ENCODE peak calls at places on chromosomes 5 and 9, in eight cellular contexts. C is OCI-LY7, W is A549, A is hepatocyte, X is endothelial cell of umbilical vein, Q is IMR-90, Y is H9, I is PC-3. M is an unnamed sample.

GRCh38 chr5:180155331-180155881 is 53.6 kb downstream of the RASGEF1C start:
- DNase-seq in Y (no peak), W (no peak), X (no peak), C (no peak), Q (no peak), I (no peak), A (peak), M (peak)

GRCh38 chr5:180637962-180638680 is 11.3 kb downstream of the FLT4 start:
- DNase-seq in Y (no peak), Q (no peak), A (no peak), W (no peak), C (no peak), I (no peak), X (no peak), M (no peak)

GRCh38 chr9:98010450-98010849 is 27.3 kb downstream of the ANP32B start:
- DNase-seq in W (no peak), X (peak), Q (peak), A (peak), I (peak), Y (peak), C (peak), M (peak)

GRCh38 chr5:180494510-180495181 is 467 bp downstream of the CNOT6 start:
- DNase-seq in W (peak), I (no peak), A (peak), Y (peak), C (peak), Q (no peak), X (peak), M (peak)

GRCh38 chr9:134192951-134193731 is 28.8 kb upstream of the RNU6ATAC start:
- DNase-seq in Y (no peak), W (no peak), Q (no peak), A (no peak), I (no peak), X (no peak), C (no peak), M (no peak)

GRCh38 chr9:89766981-89767380 is 162.2 kb downstream of the GADD45G start:
- DNase-seq in C (no peak), A (no peak), Y (no peak), W (no peak), I (no peak), Q (no peak), X (no peak), M (no peak)

GRCh38 chr5:142685418-142686209 is at the start of gene FGF1:
- DNase-seq in A (no peak), X (no peak), I (no peak), Y (no peak), W (no peak), Q (no peak), C (no peak), M (no peak)

GRCh38 chr5:110768138-110768845 is 29.5 kb downstream of the SLC25A46 start:
- DNase-seq in C (no peak), W (no peak), I (no peak), Y (no peak), A (no peak), X (no peak), Q (peak), M (no peak)

GRCh38 chr9:123544007-123544827 is 188.2 kb downstream of the CRB2 start:
- DNase-seq in A (peak), C (peak), X (peak), W (peak), Q (peak), Y (no peak), I (peak), M (peak)

GRCh38 chr9:37892063-37892462 is 11.9 kb downstream of the SLC25A51 start:
- DNase-seq in I (no peak), W (no peak), Y (no peak), A (no peak), Q (no peak), C (no peak), X (no peak), M (no peak)

GRCh38 chr9:111627260-111627963 is 3.7 kb upstream of the DNAJC25 start:
- DNase-seq in I (no peak), A (peak), Q (no peak), X (no peak), W (no peak), Y (no peak), C (no peak), M (no peak)

GRCh38 chr5:9239071-9239470 is 306.8 kb downstream of the SEMA5A start:
- DNase-seq in I (peak), W (no peak), Q (peak), C (no peak), X (no peak), A (no peak), Y (no peak), M (no peak)

GRCh38 chr5:160023883-160024635 is 15.1 kb downstream of the TTC1 start:
- DNase-seq in W (no peak), X (no peak), Y (no peak), A (no peak), C (no peak), Q (no peak), I (no peak), M (no peak)

GRCh38 chr5:171390883-171391677 is 3.4 kb downstream of the NPM1 start:
- DNase-seq in I (no peak), C (no peak), A (no peak), W (no peak), X (no peak), Q (no peak), Y (no peak), M (peak)

DNA sequence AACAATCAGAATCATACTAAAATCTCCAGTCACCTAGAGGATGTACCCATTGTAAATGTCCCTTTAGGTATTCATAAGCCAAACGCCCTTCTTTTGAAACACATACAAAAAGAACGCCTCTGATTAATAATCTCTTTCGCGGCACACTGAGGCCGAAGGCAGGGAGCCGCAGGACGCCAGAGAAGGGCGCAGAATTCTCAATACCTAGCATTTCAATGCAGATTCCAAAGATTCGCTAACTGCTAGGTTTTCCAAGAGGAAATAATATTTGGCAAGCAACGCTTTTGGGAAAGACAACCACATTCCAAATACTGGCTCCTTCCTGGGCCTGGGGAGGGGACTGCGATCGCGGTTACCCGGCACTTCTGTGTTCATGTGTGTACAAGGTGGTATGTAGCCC is 203.3 kb downstream of the MEF2C start:
- DNase-seq in C (no peak), A (no peak), Q (no peak), I (no peak), X (no peak), Y (no peak), W (no peak), M (no peak)
- H3K4me2 ChIP-seq in C (no peak), A (peak), Q (no peak), I (no peak), X (no peak), Y (peak), W (peak), M (no peak)

GRCh38 chr5:78533356-78533755 is 115.2 kb downstream of the LHFPL2 start:
- DNase-seq in W (peak), X (peak), A (peak), Y (no peak), C (peak), I (peak), Q (peak), M (peak)

GRCh38 chr5:78527925-78528324 is 120.6 kb downstream of the LHFPL2 start:
- DNase-seq in Y (no peak), A (no peak), Q (no peak), X (peak), W (no peak), I (no peak), C (no peak), M (no peak)

GRCh38 chr5:78534148-78535009 is 114.2 kb downstream of the LHFPL2 start:
- DNase-seq in X (no peak), W (no peak), A (no peak), I (no peak), Y (no peak), C (no peak), Q (peak), M (no peak)

GRCh38 chr5:78527054-78527884 is 121.3 kb downstream of the LHFPL2 start:
- DNase-seq in A (peak), W (peak), Y (peak), X (peak), Q (peak), C (no peak), I (peak), M (no peak)

GRCh38 chr5:78530342-78531096 is 118.1 kb downstream of the LHFPL2 start:
- DNase-seq in A (peak), I (peak), W (peak), X (peak), Q (peak), C (no peak), Y (no peak), M (no peak)
- H3K4me2 ChIP-seq in A (no peak), I (no peak), W (peak), X (peak), Q (no peak), C (no peak), Y (no peak), M (no peak)

DNA sequence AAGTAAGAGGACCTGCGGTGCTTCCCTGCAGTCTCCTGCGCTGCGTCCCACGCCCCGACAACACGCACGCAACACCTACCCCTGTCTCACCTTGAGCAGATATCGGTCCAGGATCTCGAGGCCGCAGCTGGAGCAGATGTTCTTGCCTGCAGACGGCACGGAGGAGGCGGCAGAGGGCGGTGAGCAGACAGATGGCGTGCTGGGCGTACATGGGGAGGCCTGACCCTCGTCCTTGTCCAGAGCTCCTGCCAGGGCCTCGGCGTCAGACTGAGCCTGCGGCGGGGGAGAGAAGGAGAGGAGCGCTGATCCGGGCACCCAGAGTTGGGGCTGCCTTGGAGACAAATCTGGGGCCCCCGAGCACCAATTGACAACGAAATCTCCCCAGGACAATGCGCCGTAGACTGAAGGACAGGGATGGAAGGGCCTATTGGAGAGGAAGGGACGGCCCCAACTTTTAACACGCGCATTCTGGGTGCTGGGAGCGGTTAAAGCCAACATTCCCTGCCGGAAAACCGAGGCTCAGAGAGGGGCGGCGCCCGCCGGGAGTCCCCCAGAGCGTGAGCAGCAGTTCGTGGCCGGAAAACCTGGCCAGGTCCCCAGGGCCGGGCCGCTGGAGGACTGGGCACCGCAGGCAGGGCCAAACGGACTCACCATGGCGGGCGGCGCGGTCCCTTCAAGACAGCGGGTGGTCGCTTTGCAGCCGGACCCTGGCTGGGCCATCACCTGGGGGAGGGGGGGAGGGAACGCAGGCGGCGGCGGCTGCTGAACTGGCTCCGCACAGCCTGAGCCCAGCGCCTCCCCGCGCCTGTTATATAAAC is 1.8 kb downstream of the LHX6 start:
- DNase-seq in W (no peak), Y (peak), A (no peak), C (no peak), Q (no peak), I (no peak), X (peak), M (no peak)
- H3K4me2 ChIP-seq in W (peak), Y (peak), A (peak), C (no peak), Q (no peak), I (peak), X (no peak), M (no peak)

DNA sequence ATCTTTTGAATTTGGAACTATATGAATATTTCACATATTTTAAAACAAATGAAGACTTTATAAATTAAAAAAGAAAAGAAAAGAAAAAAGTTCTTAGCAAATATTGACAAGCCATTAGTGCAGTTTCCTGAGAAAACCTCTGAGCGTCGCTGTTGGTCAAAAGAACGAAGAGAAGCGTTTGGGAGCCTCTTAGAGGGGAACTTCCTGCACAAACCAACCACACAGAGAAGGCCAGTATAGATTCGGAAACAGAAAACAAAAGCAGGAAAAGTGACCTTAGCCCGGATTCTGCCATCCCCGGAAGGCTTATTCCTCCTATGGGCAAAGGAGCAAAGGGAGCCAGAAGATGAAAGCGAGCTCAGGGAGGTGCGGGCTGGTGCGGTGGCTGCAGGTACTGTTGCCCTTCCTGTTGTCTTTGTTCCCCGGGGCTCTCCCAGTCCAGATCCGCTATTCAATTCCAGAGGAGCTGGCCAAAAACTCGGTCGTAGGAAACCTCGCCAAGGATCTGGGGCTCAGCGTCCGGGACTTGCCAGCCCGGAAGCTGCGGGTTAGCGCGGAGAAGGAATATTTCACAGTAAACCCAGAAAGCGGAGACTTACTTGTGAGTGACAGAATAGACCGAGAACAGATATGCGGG is at the start of gene PCDHGB2:
- DNase-seq in Y (peak), C (peak), A (no peak), Q (peak), W (no peak), X (peak), I (peak), M (peak)
- H3K4me2 ChIP-seq in Y (no peak), C (peak), A (no peak), Q (peak), W (no peak), X (no peak), I (peak), M (peak)

DNA sequence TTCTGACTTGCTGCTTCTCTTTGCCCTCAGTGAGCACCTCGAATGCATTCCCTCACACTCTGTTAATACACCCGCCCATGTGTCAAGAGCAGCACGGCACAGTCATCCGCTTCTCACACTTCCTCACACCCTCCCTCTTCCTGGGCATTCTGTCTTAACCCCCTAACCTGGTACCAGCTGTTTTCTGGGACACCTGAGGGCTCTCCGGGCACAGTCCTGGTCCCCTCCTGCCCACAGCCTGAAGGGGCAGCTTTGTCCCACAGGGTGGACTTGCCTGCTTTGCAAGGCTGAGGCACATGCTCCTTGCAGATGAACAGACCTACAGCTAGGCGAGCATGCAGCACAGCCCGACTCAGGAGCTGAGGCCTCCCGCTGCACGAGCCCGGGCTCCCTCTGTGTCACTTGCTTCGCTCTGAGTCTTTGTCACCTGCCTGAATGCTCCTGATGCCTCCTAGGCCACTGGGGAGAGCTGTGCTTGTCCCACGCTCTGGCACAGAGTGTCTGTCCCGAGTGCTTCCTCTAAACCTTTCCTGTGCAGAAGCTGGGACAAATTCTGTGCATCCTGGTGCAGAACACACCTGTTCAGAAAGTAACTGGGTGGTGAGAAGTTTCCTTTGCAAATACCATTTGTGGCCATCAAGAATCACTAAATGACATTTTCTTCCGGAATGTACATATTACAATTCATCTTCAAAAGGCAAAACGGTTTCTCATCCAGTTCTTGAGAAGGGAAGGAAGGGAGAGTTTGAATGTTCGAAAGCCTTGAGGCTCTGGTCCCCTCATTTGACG is 47.8 kb downstream of the AHRR start:
- DNase-seq in X (no peak), W (no peak), I (no peak), Q (peak), C (peak), Y (peak), A (no peak), M (no peak)
- H3K4me2 ChIP-seq in X (no peak), W (no peak), I (no peak), Q (peak), C (peak), Y (no peak), A (no peak), M (peak)

GRCh38 chr9:93579711-93580516 is 3.5 kb downstream of the PHF2 start:
- DNase-seq in Y (no peak), C (no peak), X (no peak), I (no peak), Q (no peak), A (no peak), W (no peak), M (no peak)

GRCh38 chr9:93580654-93581380 is 4.4 kb downstream of the PHF2 start:
- DNase-seq in Y (no peak), Q (no peak), X (no peak), W (no peak), C (no peak), I (no peak), A (no peak), M (no peak)

GRCh38 chr9:93582115-93582514 is 5.7 kb downstream of the PHF2 start:
- DNase-seq in X (no peak), Q (no peak), A (peak), Y (peak), W (no peak), C (no peak), I (no peak), M (no peak)

GRCh38 chr9:93585259-93585658 is 8.9 kb downstream of the PHF2 start:
- DNase-seq in C (no peak), X (no peak), A (no peak), I (no peak), Y (no peak), Q (no peak), W (no peak), M (no peak)

GRCh38 chr9:93582550-93582949 is 6.2 kb downstream of the PHF2 start:
- DNase-seq in W (no peak), C (no peak), I (no peak), Q (no peak), A (no peak), Y (no peak), X (no peak), M (no peak)
- H3K4me2 ChIP-seq in W (no peak), C (no peak), I (no peak), Q (no peak), A (peak), Y (no peak), X (no peak), M (no peak)

M was measured in Karpas-422.